ENCODE peak calls at places on chromosomes 3 and 15, in seven cellular contexts. M, T, D, C, S, Q and I are unnamed samples. For H3K36me3, the result is how much of the 10 kb centered on the place peaks cover.

GRCh38 chr15:87939838-87940457 is 316.6 kb downstream of the NTRK3 start:
- DNase-seq in D (no peak), Q (no peak), M (no peak), T (no peak), C (no peak), S (peak), I (no peak)

GRCh38 chr15:82551646-82552247 is 11.5 kb upstream of the RPS17 start:
- DNase-seq in D (no peak), C (no peak), M (no peak), S (no peak), T (no peak), Q (peak), I (no peak)

GRCh38 chr3:128439226-128439625 is 27.5 kb downstream of the DNAJB8 start:
- DNase-seq in M (no peak), C (no peak), Q (no peak), D (no peak), T (no peak), S (no peak), I (no peak)

GRCh38 chr3:197490098-197490497 is 65.7 kb downstream of the BDH1 start:
- DNase-seq in C (no peak), M (no peak), S (no peak), T (no peak), D (no peak), Q (peak), I (no peak)

GRCh38 chr3:11050666-11051323 is 58.2 kb downstream of the SLC6A1 start:
- DNase-seq in C (no peak), M (no peak), Q (no peak), S (no peak), T (no peak), D (no peak), I (no peak)

GRCh38 chr15:82692171-82692570 is 17.5 kb downstream of the AP3B2 start:
- DNase-seq in C (no peak), S (no peak), T (no peak), Q (peak), D (no peak), M (no peak), I (no peak)

GRCh38 chr3:164748626-164749025 is 329.7 kb downstream of the SI start:
- DNase-seq in C (no peak), S (no peak), T (no peak), M (no peak), D (no peak), Q (no peak), I (no peak)

GRCh38 chr3:45487508-45487907 is 99.1 kb downstream of the LARS2 start:
- DNase-seq in C (no peak), T (no peak), S (no peak), D (no peak), M (no peak), Q (no peak), I (no peak)

GRCh38 chr3:139935071-139935865 is at the start of gene CLSTN2:
- DNase-seq in S (no peak), M (peak), Q (peak), T (peak), C (peak), D (no peak), I (peak)

GRCh38 chr3:23969393-23969792 is 24.3 kb downstream of the NR1D2 start:
- DNase-seq in C (no peak), Q (no peak), D (no peak), S (no peak), T (no peak), M (no peak), I (no peak)

GRCh38 chr3:23964537-23964936 is 19.5 kb downstream of the NR1D2 start:
- DNase-seq in D (no peak), T (no peak), C (no peak), Q (no peak), M (no peak), S (no peak), I (no peak)

GRCh38 chr3:23966308-23966707 is 21.2 kb downstream of the NR1D2 start:
- DNase-seq in D (no peak), Q (no peak), S (no peak), C (no peak), T (no peak), M (no peak), I (no peak)

GRCh38 chr3:23971684-23972083 is 26.6 kb downstream of the NR1D2 start:
- DNase-seq in D (no peak), M (no peak), T (no peak), Q (no peak), C (no peak), S (no peak), I (no peak)

GRCh38 chr3:23968467-23969184 is 23.5 kb downstream of the NR1D2 start:
- DNase-seq in Q (no peak), M (no peak), T (no peak), D (no peak), S (no peak), C (no peak), I (no peak)
- H3K36me3 ChIP-seq in Q (under half), M (under half), T (under half), D (under half), S (under half), C (under half), I (under half)

GRCh38 chr3:46897829-46898320 is 20.4 kb downstream of the PTH1R start:
- DNase-seq in M (no peak), C (no peak), S (no peak), T (no peak), D (no peak), Q (no peak), I (no peak)

GRCh38 chr3:46897031-46897430 is 19.5 kb downstream of the PTH1R start:
- DNase-seq in M (no peak), S (no peak), Q (no peak), C (no peak), T (no peak), D (no peak), I (no peak)

GRCh38 chr3:46899151-46900006 is 21.9 kb downstream of the PTH1R start:
- DNase-seq in D (no peak), S (no peak), Q (no peak), T (no peak), C (no peak), M (no peak), I (no peak)

GRCh38 chr3:46900007-46900292 is 22.4 kb downstream of the PTH1R start:
- DNase-seq in M (no peak), D (no peak), C (no peak), S (no peak), T (no peak), Q (no peak), I (no peak)

GRCh38 chr3:46898321-46899150 is 21.0 kb downstream of the PTH1R start:
- DNase-seq in D (no peak), M (no peak), C (no peak), T (peak), S (no peak), Q (peak), I (no peak)
- H3K4me3 ChIP-seq in D (peak), M (no peak), C (no peak), T (peak), S (no peak), Q (no peak), I (no peak)

DNA sequence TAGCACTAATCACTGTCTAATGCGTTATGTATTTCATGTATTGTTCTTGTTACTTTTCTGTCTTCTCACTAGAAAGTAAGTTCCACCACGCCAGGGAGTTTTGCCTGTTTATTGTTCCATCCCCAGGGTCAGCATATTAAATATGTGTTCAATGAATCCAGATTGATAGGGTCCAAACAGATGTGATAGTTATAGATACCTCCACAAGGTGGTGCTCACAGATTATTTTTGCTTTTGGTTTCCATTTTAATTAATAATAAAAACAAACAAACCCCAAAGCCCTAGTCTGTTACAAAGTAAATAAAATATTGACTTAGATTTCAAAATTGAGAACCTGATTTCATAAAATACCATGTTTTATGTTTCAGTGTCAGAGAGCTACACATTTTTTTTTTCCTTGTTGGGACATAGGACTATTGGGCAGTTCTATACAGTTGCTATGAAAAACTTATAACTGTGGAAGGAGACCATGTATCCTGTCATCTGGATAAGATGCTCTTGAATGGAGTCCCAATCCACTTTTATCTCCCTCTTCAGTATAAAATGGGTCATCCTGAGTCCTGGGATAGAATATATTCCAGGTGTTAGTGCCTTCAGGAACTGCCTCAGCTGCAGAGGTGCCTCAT is 12.4 kb downstream of the OTOL1 start:
- DNase-seq in Q (no peak), D (no peak), M (no peak), C (no peak), S (no peak), T (no peak), I (no peak)
- TF ChIP-seq CTCF in Q (peak), D (peak), M (peak), C (no peak), S (peak), T (peak), I (peak)

GRCh38 chr15:42344763-42345162 is 14.5 kb upstream of the CAPN3 start:
- DNase-seq in M (no peak), C (no peak), Q (no peak), D (no peak), S (no peak), T (no peak), I (no peak)

GRCh38 chr15:42352401-42352800 is 6.9 kb upstream of the CAPN3 start:
- DNase-seq in Q (no peak), D (no peak), S (no peak), M (no peak), T (no peak), C (no peak), I (no peak)

GRCh38 chr15:42349178-42349577 is 10.1 kb upstream of the CAPN3 start:
- DNase-seq in T (no peak), M (no peak), S (no peak), D (no peak), Q (no peak), C (no peak), I (no peak)

GRCh38 chr15:42345502-42345901 is 13.8 kb upstream of the CAPN3 start:
- DNase-seq in S (no peak), Q (no peak), D (no peak), M (no peak), T (no peak), C (no peak), I (no peak)

DNA sequence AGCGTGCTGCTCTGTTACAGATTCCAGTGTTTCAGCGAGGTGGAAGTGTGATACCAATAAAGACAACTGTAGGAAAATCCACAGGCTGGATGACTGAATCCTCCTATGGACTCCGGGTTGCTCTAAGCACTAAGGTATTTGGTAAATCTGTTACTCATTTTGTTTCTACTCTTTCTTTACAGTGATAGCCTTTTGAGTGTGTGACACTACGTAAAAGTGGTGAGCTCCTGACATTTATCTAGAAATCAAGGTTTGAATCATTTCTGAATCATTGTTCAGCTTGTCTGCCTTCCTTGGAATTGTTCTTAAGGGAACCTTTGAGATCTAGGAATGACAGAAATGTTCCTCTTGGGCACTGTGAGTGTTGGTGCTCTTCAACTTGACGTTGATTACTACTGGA is 11.2 kb upstream of the CAPN3 start:
- DNase-seq in D (no peak), T (no peak), S (no peak), C (no peak), M (no peak), Q (no peak), I (no peak)
- H3K36me3 ChIP-seq in D (under half), T (under half), S (under half), C (under half), M (under half), Q (under half), I (under half)

DNA sequence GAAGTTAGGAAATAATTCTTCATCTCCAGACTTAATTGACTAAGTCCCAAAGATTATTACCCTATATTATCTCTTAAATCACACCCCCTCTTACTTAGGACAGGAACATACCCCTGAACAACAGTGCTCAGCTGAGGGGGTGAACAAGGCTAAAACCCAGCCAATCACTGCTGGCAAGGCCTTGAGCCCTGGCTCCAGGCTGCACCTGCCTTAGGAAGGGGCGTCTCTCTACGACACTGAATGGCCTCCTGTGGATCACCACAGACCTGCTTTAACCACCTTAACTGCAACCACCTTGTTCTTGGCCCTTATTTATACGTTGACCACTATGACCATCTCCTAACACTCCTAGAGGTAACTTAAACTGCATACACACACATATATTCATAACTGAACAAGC is 267.4 kb upstream of the THBS1 start:
- DNase-seq in S (no peak), T (no peak), M (no peak), D (no peak), C (peak), Q (no peak), I (no peak)
- H3K4me3 ChIP-seq in S (no peak), T (no peak), M (no peak), D (no peak), C (no peak), Q (no peak), I (no peak)

GRCh38 chr15:85593809-85594441 is 200.8 kb downstream of the KLHL25 start:
- DNase-seq in D (no peak), Q (no peak), M (no peak), C (no peak), T (no peak), S (no peak), I (no peak)

GRCh38 chr15:85591622-85592021 is 203.1 kb downstream of the KLHL25 start:
- DNase-seq in T (no peak), M (no peak), Q (no peak), C (no peak), S (no peak), D (no peak), I (no peak)

GRCh38 chr15:85589873-85590272 is 204.9 kb downstream of the KLHL25 start:
- DNase-seq in C (no peak), S (no peak), M (no peak), Q (no peak), T (no peak), D (no peak), I (no peak)

GRCh38 chr15:85588657-85589056 is 206.1 kb downstream of the KLHL25 start:
- DNase-seq in T (no peak), C (no peak), M (no peak), D (no peak), Q (no peak), S (no peak), I (no peak)

DNA sequence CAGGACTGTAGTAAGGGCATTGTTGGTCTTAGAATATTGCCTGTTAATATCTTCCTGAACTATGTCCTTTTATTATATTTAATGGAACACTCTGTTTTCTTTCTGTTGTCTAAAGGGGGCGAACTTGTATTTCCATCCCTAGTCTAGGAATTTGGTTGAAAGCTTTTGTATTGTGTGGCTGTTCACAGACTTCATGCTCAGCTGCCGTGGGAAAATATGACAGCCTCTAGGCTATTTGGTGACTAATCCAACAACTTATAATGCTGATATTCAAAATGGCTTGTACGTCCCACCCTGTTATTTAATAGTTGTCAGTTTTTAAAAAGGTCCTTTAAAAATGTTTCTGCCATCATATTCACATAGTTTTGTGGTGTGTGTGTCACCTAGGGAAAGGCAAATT is 202.6 kb downstream of the KLHL25 start:
- DNase-seq in T (no peak), S (no peak), C (no peak), D (no peak), Q (no peak), M (peak), I (no peak)
- TF ChIP-seq CTCF in T (no peak), S (peak), C (no peak), D (no peak), Q (no peak), M (peak), I (no peak)

GRCh38 chr15:64396790-64397189 is 9.2 kb downstream of the TRIP4 start:
- DNase-seq in S (no peak), M (no peak), Q (no peak), C (no peak), D (no peak), T (no peak), I (no peak)

GRCh38 chr15:64398575-64398974 is 10.9 kb downstream of the TRIP4 start:
- DNase-seq in D (no peak), T (no peak), M (no peak), C (no peak), S (no peak), Q (no peak), I (no peak)

GRCh38 chr15:64400583-64400982 is 12.9 kb downstream of the TRIP4 start:
- DNase-seq in Q (no peak), S (no peak), M (no peak), D (no peak), C (no peak), T (no peak), I (no peak)
- H3K36me3 ChIP-seq in Q (half or more), S (under half), M (under half), D (under half), C (under half), T (under half), I (under half)

GRCh38 chr3:3089017-3089416 is 21.2 kb downstream of the IL5RA start:
- DNase-seq in C (no peak), D (peak), T (no peak), Q (no peak), S (no peak), M (no peak), I (peak)
- H3K4me3 ChIP-seq in C (no peak), D (no peak), T (no peak), Q (no peak), S (no peak), M (no peak), I (no peak)

GRCh38 chr3:38628835-38629234 is 20.7 kb downstream of the SCN5A start:
- DNase-seq in S (no peak), T (no peak), C (no peak), Q (no peak), M (no peak), D (no peak), I (no peak)

GRCh38 chr3:38630070-38630469 is 19.4 kb downstream of the SCN5A start:
- DNase-seq in C (no peak), M (no peak), Q (no peak), D (no peak), T (no peak), S (no peak), I (no peak)

GRCh38 chr3:38630591-38630990 is 18.9 kb downstream of the SCN5A start:
- DNase-seq in S (no peak), M (no peak), T (no peak), D (no peak), Q (peak), C (no peak), I (no peak)

GRCh38 chr3:38626171-38626570 is 23.3 kb downstream of the SCN5A start:
- DNase-seq in D (no peak), M (no peak), S (no peak), T (no peak), Q (no peak), C (no peak), I (no peak)

GRCh38 chr3:38627956-38628355 is 21.5 kb downstream of the SCN5A start:
- DNase-seq in M (peak), D (no peak), S (peak), T (peak), Q (peak), C (no peak), I (no peak)
- TF ChIP-seq CTCF in M (peak), D (peak), S (peak), T (peak), Q (peak), C (no peak), I (peak)